ENCODE peak calls at places on chromosomes 5 and 9, in six cellular contexts. N is pancreas, W is heart right ventricle, T is stomach, C is kidney epithelial cell, K is kidney. P is an unnamed sample.
A peak's percentile ranks its signal among the peaks of the same experiment; 100 is the strongest.

GRCh38 chr9:70046274-70047070 is 2.8 kb downstream of the MAMDC2 start:
- DNase-seq in N (no peak), K (no peak), C (no peak), T (no peak), W (no peak), P (peak; percentile 81)

GRCh38 chr9:12272471-12273072 is 420.6 kb upstream of the TYRP1 start:
- DNase-seq in W (no peak), T (no peak), K (no peak), N (no peak), C (no peak), P (no peak)

GRCh38 chr9:119959846-119960545 is 590.8 kb upstream of the BRINP1 start:
- DNase-seq in W (no peak), N (no peak), T (no peak), K (no peak), C (no peak), P (no peak)

GRCh38 chr5:13133951-13134350 is 810.5 kb downstream of the DNAH5 start:
- DNase-seq in W (no peak), K (no peak), T (no peak), C (no peak), N (no peak), P (no peak)

GRCh38 chr5:161847896-161848510 is at the start of gene GABRA1:
- DNase-seq in N (no peak), C (no peak), K (no peak), W (no peak), T (no peak), P (peak; percentile 0)

GRCh38 chr5:170228756-170229459 is 3.9 kb upstream of the C5orf58 start:
- DNase-seq in C (no peak), N (no peak), W (no peak), T (no peak), K (no peak), P (no peak)

GRCh38 chr5:100776244-100776643 is 126.8 kb downstream of the ST8SIA4 start:
- DNase-seq in K (no peak), W (no peak), C (no peak), T (no peak), N (no peak), P (peak; percentile 5)

GRCh38 chr5:179149278-179149677 is 89.1 kb downstream of the ZNF354C start:
- DNase-seq in W (no peak), N (no peak), K (peak; percentile 20), T (no peak), C (no peak), P (no peak)

GRCh38 chr9:90343360-90343759 is 299.3 kb downstream of the DIRAS2 start:
- DNase-seq in K (no peak), W (no peak), T (no peak), N (no peak), C (no peak), P (peak; percentile 46)

GRCh38 chr5:71658916-71659661 is 60.0 kb upstream of the CARTPT start:
- DNase-seq in N (no peak), C (no peak), T (no peak), W (no peak), K (no peak), P (peak; percentile 20)

GRCh38 chr5:14873093-14873492 is 1.5 kb upstream of the ANKH start:
- DNase-seq in K (no peak), N (no peak), C (no peak), T (no peak), W (no peak), P (no peak)

GRCh38 chr5:14873790-14874189 is 2.2 kb upstream of the ANKH start:
- DNase-seq in K (no peak), C (no peak), N (no peak), T (no peak), W (no peak), P (no peak)

GRCh38 chr5:14871573-14872069 is at the start of gene ANKH:
- DNase-seq in T (peak; percentile 82), N (peak; percentile 70), W (peak; percentile 85), C (no peak), K (peak; percentile 92), P (peak; percentile 79)

GRCh38 chr5:14871084-14871572 is 450 bp downstream of the ANKH start:
- DNase-seq in N (peak; percentile 37), K (peak; percentile 79), W (peak; percentile 34), C (no peak), T (no peak), P (no peak)

DNA sequence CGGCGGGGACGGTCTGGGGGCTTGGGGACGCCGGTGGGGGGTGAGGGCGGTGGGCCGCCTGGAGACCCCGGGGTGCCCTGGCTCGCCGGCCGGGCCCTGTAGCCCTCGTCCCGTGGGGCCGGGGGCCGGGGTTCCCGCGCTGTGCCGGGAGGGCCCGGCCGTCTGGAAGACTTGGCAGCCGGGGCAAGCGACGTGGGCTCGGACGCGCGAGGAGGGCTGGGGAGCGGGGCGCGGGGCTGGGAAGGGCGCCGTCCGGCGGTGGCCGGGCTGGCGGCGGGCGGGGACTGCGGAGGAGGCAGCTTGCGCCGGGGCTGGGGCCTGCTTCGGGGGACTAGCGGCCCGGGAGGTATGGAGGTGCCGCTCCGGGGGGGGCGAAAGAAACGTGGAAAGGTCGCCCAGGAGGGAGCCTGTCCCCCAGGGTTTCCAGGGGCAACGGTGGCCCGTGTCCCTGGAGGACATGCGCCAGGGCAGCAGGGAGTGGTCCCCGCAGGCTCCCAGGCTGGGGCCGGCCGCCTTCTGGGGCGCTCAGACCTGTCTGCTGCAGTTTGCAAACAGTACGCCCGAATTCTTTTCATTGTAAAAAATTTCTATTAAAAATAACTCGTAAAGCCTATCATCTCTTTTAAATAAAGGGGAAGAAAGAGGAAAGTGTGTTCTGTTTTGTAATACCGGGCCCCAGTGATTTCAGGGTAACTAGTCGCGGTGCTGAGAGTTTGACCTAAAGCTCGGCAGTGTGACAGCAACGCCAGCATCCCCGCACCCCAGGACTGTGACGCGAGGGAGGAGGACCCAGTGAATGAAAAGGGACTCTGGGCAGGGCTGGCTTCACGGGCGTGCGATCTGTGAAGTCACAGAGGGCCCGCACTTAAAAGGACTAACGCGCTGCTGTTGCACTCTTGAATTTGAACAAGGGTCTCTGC is 752 bp upstream of the ANKH start:
- DNase-seq in T (peak; percentile 58), N (peak; percentile 59), W (peak; percentile 81), C (no peak), K (peak; percentile 88), P (no peak)
- TF ChIP-seq CTCF in T (no peak), N (no peak), W (no peak), C (no peak), K (peak; percentile 9), P (no peak)

GRCh38 chr5:124403281-124403680 is 343.2 kb downstream of the ZNF608 start:
- DNase-seq in W (no peak), C (no peak), N (no peak), K (no peak), T (no peak), P (no peak)

GRCh38 chr5:124404796-124405195 is 341.6 kb downstream of the ZNF608 start:
- DNase-seq in K (no peak), C (no peak), T (no peak), N (no peak), W (no peak), P (peak; percentile 31)

GRCh38 chr5:124401247-124402143 is 344.9 kb downstream of the ZNF608 start:
- DNase-seq in T (no peak), K (no peak), N (no peak), C (no peak), W (no peak), P (no peak)

GRCh38 chr5:124399426-124399961 is 346.9 kb downstream of the ZNF608 start:
- DNase-seq in W (no peak), T (no peak), K (no peak), C (no peak), N (no peak), P (no peak)

GRCh38 chr5:124402144-124402581 is 344.3 kb downstream of the ZNF608 start:
- DNase-seq in N (no peak), K (no peak), W (no peak), T (peak; percentile 36), C (no peak), P (peak; percentile 58)
- H3K4me3 ChIP-seq in N (no peak overlapping the region), K (no peak overlapping the region), W (no peak overlapping the region), T (no peak overlapping the region), C (no peak overlapping the region), P (no peak overlapping the region)

DNA sequence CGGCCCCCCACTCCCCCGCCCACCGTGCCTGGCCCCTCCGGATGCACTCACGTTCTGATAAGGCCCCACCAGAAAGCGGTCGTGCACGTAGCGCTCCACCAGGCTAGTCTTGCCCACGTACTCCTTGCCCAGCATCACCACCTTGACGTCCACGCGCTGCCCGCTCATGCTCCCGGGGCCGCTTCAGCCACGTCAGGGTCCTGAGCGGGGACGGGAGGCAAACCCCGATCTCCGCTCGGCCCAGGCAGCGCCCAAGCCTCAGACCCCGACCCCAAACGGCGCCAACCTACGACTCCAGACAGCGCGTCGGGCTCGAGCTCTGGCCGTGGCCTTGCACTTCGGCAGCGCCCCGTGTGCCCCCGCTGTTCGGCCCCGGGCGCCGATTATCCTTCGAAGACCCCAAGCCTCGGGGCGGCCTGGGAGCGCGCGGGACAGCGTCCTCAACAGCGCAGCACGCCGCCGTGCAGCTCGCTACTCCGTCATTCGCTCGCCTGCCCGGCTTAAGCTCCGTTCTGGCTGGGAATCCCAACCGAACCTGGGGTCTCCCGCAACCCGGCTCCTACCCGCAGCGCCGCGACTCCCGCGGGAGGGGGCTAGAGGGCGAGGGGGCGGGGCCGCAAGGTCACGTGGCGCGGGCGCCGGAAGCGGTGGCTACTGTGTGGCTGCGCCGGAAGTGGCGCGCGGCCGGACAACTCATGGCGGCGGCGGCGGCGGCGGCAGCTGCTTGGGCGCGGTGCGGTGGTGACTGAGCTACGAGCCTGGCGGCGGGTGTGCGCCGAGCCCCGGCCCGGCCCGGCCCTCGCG is at the start of the genes PRELID1 and RAB24:
- DNase-seq in W (peak; percentile 91), N (peak; percentile 86), K (peak; percentile 96), C (no peak), T (peak; percentile 92), P (peak; percentile 91)
- TF ChIP-seq CTCF in W (peak; percentile 31), N (no peak), K (peak; percentile 36), C (no peak), T (no peak), P (peak; percentile 24)

GRCh38 chr9:127915325-127915752 is 1.5 kb downstream of the ST6GALNAC4 start:
- DNase-seq in K (peak; percentile 76), W (no peak), C (no peak), N (no peak), T (no peak), P (no peak)
- H3K4me3 ChIP-seq in K (no peak overlapping the region), W (peak overlapping the region; percentile 75), C (no peak overlapping the region), N (peak overlapping the region; percentile 66), T (peak overlapping the region; percentile 79), P (no peak overlapping the region)

GRCh38 chr5:157740211-157740610 is 3.3 kb upstream of the LSM11 start:
- DNase-seq in N (no peak), K (no peak), T (no peak), W (no peak), C (no peak), P (peak; percentile 56)
- TF ChIP-seq CTCF in N (no peak), K (peak; percentile 15), T (peak; percentile 22), W (peak; percentile 29), C (peak; percentile 56), P (peak; percentile 62)

DNA sequence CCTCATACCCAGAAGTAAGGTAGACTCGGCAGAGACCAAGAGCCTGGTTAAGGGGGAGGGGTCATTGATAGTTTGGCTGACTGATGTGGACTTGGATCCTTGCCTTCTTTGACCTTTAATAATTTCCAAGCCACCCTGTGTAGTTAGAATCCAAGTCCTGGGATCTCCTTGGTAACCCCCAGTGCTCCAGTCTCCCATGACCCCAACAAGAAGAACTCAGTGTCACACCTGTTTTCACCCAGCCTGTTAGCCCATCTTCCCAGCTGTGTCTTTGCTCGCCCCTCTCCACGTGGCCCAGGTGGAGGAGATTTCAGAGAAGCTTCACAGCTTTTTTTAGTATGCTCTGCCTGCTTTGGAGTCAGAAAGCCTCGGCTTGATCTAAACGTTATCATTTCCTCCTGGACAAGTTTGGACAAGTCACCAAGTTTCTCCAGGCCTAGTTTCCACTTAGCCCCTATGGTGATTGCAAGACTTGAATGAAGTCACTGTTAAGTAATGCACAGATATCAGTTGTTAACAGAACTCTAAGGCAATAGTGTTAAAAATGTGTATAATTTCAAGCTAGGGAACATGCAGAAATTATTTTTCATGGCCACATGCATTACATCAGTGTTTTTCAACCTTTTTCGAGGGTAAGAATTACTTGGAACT is 170.0 kb downstream of the TMEM38B start:
- DNase-seq in W (no peak), C (no peak), K (no peak), T (no peak), N (no peak), P (peak; percentile 91)
- H3K4me3 ChIP-seq in W (no peak overlapping the region), C (no peak overlapping the region), K (no peak overlapping the region), T (no peak overlapping the region), N (no peak overlapping the region), P (no peak overlapping the region)